ENCODE peak calls at places on chromosome 12, in five cellular contexts. K is astrocyte of the spinal cord, U is kidney glomerular epithelial cell, B is neural crest cell, I is mesothelial cell of epicardium. S is an unnamed sample.

GRCh38 chr12:103882861-103883596 is 42.0 kb upstream of the NT5DC3 start:
- DNase-seq in K (no peak), U (no peak), B (no peak), I (no peak), S (no peak)

GRCh38 chr12:1533602-1534304 is 60.6 kb downstream of the FBXL14 start:
- DNase-seq in K (peak), U (peak), B (no peak), I (no peak), S (peak)

GRCh38 chr12:94263905-94264655 is 115.7 kb downstream of the PLXNC1 start:
- DNase-seq in K (peak), U (no peak), B (no peak), I (no peak), S (no peak)

GRCh38 chr12:16588812-16589211 is 17.1 kb downstream of the LMO3 start:
- DNase-seq in K (no peak), U (no peak), B (no peak), I (no peak), S (no peak)

GRCh38 chr12:131487379-131488129 is 223.3 kb upstream of the SFSWAP start:
- DNase-seq in K (no peak), U (no peak), B (no peak), I (no peak), S (peak)

GRCh38 chr12:64103821-64104220 is 118.3 kb downstream of the KICS2 start:
- DNase-seq in K (no peak), U (no peak), B (no peak), I (no peak), S (peak)

GRCh38 chr12:119397540-119397939 is 63.0 kb downstream of the CCDC60 start:
- DNase-seq in K (no peak), U (no peak), B (no peak), I (no peak), S (no peak)

GRCh38 chr12:34396006-34396860 is 373.9 kb downstream of the ALG10 start:
- DNase-seq in K (no peak), U (no peak), B (no peak), I (peak), S (no peak)

GRCh38 chr12:12533238-12533829 is 29.3 kb downstream of the DUSP16 start:
- DNase-seq in K (peak), U (no peak), B (no peak), I (peak), S (peak)

GRCh38 chr12:124422570-124423523 is 128.0 kb downstream of the RFLNA start:
- DNase-seq in K (peak), U (peak), B (no peak), I (no peak), S (peak)

GRCh38 chr12:2294651-2295475 is 242.1 kb downstream of the CACNA1C start:
- DNase-seq in K (peak), U (peak), B (no peak), I (no peak), S (peak)

GRCh38 chr12:74317078-74317581 is 220.5 kb upstream of the ATXN7L3B start:
- DNase-seq in K (peak), U (no peak), B (no peak), I (no peak), S (peak)

GRCh38 chr12:123059501-123059900 is 79.0 kb downstream of the ARL6IP4 start:
- DNase-seq in K (no peak), U (no peak), B (no peak), I (no peak), S (no peak)